ENCODE peak calls at places on chromosomes 13 and 19, in six cellular contexts. X, Y, P, M, H and U are unnamed samples.

GRCh38 chr19:19751846-19752245 is 18.9 kb upstream of the ZNF14 start:
- DNase-seq in X (no peak), Y (no peak), P (no peak), M (no peak), H (no peak), U (no peak)

GRCh38 chr19:47305309-47305751 is 4.3 kb upstream of the C5AR1 start:
- DNase-seq in X (peak), Y (peak), P (peak), M (peak), H (peak), U (no peak)

GRCh38 chr13:44989941-44990340 is 603 bp downstream of the GPALPP1 start:
- DNase-seq in X (no peak), Y (peak), P (no peak), M (peak), H (no peak), U (no peak)

GRCh38 chr13:41780736-41781708 is 179.9 kb downstream of the VWA8 start:
- DNase-seq in X (peak), Y (no peak), P (no peak), M (no peak), H (no peak), U (no peak)

GRCh38 chr13:28854657-28855056 is 34.5 kb downstream of the MTUS2 start:
- DNase-seq in X (no peak), Y (no peak), P (no peak), M (no peak), H (no peak), U (no peak)

GRCh38 chr19:43527860-43528622 is 1.0 kb upstream of the ETHE1 start:
- DNase-seq in X (no peak), Y (no peak), P (no peak), M (no peak), H (peak), U (no peak)

GRCh38 chr13:48562296-48563066 is 29.6 kb upstream of the RCBTB2 start:
- DNase-seq in X (no peak), Y (no peak), P (peak), M (no peak), H (peak), U (no peak)

GRCh38 chr13:93244141-93244917 is 17.7 kb downstream of the GPC6 start:
- DNase-seq in X (peak), Y (peak), P (no peak), M (peak), H (peak), U (no peak)

GRCh38 chr13:25839356-25839755 is 212.5 kb downstream of the SHISA2 start:
- DNase-seq in X (no peak), Y (peak), P (no peak), M (no peak), H (no peak), U (no peak)

GRCh38 chr19:6021878-6022569 is 44.1 kb upstream of the RANBP3 start:
- DNase-seq in X (peak), Y (peak), P (peak), M (peak), H (peak), U (peak)

GRCh38 chr19:29583196-29584006 is 22.7 kb upstream of the POP4 start:
- DNase-seq in X (peak), Y (no peak), P (no peak), M (no peak), H (peak), U (no peak)

GRCh38 chr13:44243198-44243852 is 130.3 kb upstream of the SERP2 start:
- DNase-seq in X (peak), Y (peak), P (no peak), M (peak), H (peak), U (peak)

GRCh38 chr19:1062387-1063029 is 4.5 kb upstream of the ARHGAP45 start:
- DNase-seq in X (no peak), Y (no peak), P (no peak), M (no peak), H (no peak), U (no peak)

GRCh38 chr13:83987394-83987793 is 105.1 kb upstream of the SLITRK1 start:
- DNase-seq in X (no peak), Y (no peak), P (no peak), M (no peak), H (no peak), U (no peak)

GRCh38 chr13:21971662-21972635 is 301.1 kb downstream of the FGF9 start:
- DNase-seq in X (peak), Y (no peak), P (no peak), M (no peak), H (no peak), U (no peak)

GRCh38 chr13:43242040-43242439 is 218.7 kb downstream of the DNAJC15 start:
- DNase-seq in X (peak), Y (no peak), P (no peak), M (no peak), H (no peak), U (no peak)

GRCh38 chr19:45403781-45404556 is 900 bp downstream of the PPP1R13L start:
- DNase-seq in X (no peak), Y (peak), P (peak), M (peak), H (peak), U (no peak)

GRCh38 chr13:80011448-80012212 is 329.3 kb downstream of the SPRY2 start:
- DNase-seq in X (no peak), Y (no peak), P (no peak), M (no peak), H (no peak), U (no peak)

GRCh38 chr13:46010148-46010547 is 42.4 kb downstream of the ZC3H13 start:
- DNase-seq in X (no peak), Y (no peak), P (no peak), M (no peak), H (no peak), U (no peak)

GRCh38 chr19:43467730-43468129 is 2.3 kb upstream of the LYPD3 start:
- DNase-seq in X (peak), Y (no peak), P (no peak), M (no peak), H (peak), U (no peak)

GRCh38 chr19:52664461-52664860 is 26.3 kb upstream of the ZNF83 start:
- DNase-seq in X (no peak), Y (no peak), P (no peak), M (no peak), H (no peak), U (no peak)

GRCh38 chr19:16605552-16605951 is 22.5 kb downstream of the MED26 start:
- DNase-seq in X (no peak), Y (no peak), P (no peak), M (no peak), H (no peak), U (no peak)